ENCODE peak calls at places on chromosomes 5 and 9, in ten cellular contexts. O is transverse colon, E is mucosa of descending colon, T is left ventricle myocardium inferior, J is sigmoid colon, A is PC-3, H is A549, G is pancreas, M is stomach, L is GM23338. C is an unnamed sample.
A peak's percentile ranks its signal among the peaks of the same experiment; 100 is the strongest.

GRCh38 chr5:10235350-10235749 is 14.3 kb downstream of the ATPSCKMT start:
- DNase-seq in O (no peak), E (no peak), T (no peak), J (no peak), A (peak; percentile 48), H (no peak), G (no peak), M (no peak), L (no peak), C (no peak)

GRCh38 chr5:57028166-57028565 is 76.2 kb upstream of the MIER3 start:
- DNase-seq in O (no peak), E (no peak), T (no peak), J (no peak), A (no peak), H (no peak), G (no peak), M (no peak), L (no peak), C (no peak)

GRCh38 chr5:2598503-2598902 is 153.0 kb downstream of the IRX2 start:
- DNase-seq in O (no peak), E (no peak), T (no peak), J (no peak), A (no peak), H (no peak), G (no peak), M (no peak), L (no peak), C (no peak)

GRCh38 chr5:167614294-167615104 is 676.9 kb upstream of the WWC1 start:
- DNase-seq in O (no peak), E (no peak), T (no peak), J (no peak), A (no peak), H (no peak), G (no peak), M (no peak), L (peak; percentile 27), C (no peak)

GRCh38 chr9:133526721-133527321 is 2.1 kb upstream of the MYMK start:
- DNase-seq in O (no peak), E (no peak), T (no peak), J (no peak), A (no peak), H (no peak), G (peak; percentile 61), M (no peak), L (peak; percentile 49), C (no peak)

GRCh38 chr5:123916331-123917121 is 404.5 kb downstream of the CSNK1G3 start:
- DNase-seq in O (no peak), E (no peak), T (no peak), J (no peak), A (peak; percentile 53), H (no peak), G (no peak), M (no peak), L (no peak), C (no peak)

GRCh38 chr5:72651109-72651508 is 143.9 kb upstream of the ZNF366 start:
- DNase-seq in O (no peak), E (no peak), T (no peak), J (no peak), A (no peak), H (no peak), G (no peak), M (no peak), L (no peak), C (no peak)

GRCh38 chr9:132795511-132796303 is 82.4 kb downstream of the AK8 start:
- DNase-seq in O (no peak), E (no peak), T (no peak), J (no peak), A (no peak), H (no peak), G (no peak), M (no peak), L (no peak), C (no peak)

GRCh38 chr5:93191426-93191825 is 389.6 kb downstream of the NR2F1-AS1 start:
- DNase-seq in O (no peak), E (no peak), T (no peak), J (no peak), A (peak; percentile 53), H (no peak), G (no peak), M (no peak), L (no peak), C (no peak)

GRCh38 chr5:38316544-38317224 is 58.3 kb downstream of the EGFLAM start:
- DNase-seq in O (no peak), E (no peak), T (peak; percentile 18), J (no peak), A (no peak), H (no peak), G (no peak), M (no peak), L (no peak), C (peak; percentile 47)
- TF ChIP-seq CTCF in O (no peak), E (no peak), T (no peak), J (no peak), A (no peak), H (no peak), G (no peak), M (no peak), L (no peak), C (peak; percentile 23)

GRCh38 chr9:99433555-99433954 is 211.5 kb downstream of the SEC61B start:
- DNase-seq in O (peak; percentile 9), E (peak; percentile 26), T (no peak), J (no peak), A (peak; percentile 82), H (peak; percentile 63), G (no peak), M (no peak), L (no peak), C (no peak)
- H3K4me1 ChIP-seq in O (no peaks in the 10 kb centered on the region), E (no peaks in the 10 kb centered on the region), T (no peaks in the 10 kb centered on the region), J (no peaks in the 10 kb centered on the region), A (peaks cover 25% of the 10 kb centered on the region), H (peaks cover 11% of the 10 kb centered on the region), G (no peaks in the 10 kb centered on the region), M (no peaks in the 10 kb centered on the region), L (peaks cover 11% of the 10 kb centered on the region), C (no peaks in the 10 kb centered on the region)

DNA sequence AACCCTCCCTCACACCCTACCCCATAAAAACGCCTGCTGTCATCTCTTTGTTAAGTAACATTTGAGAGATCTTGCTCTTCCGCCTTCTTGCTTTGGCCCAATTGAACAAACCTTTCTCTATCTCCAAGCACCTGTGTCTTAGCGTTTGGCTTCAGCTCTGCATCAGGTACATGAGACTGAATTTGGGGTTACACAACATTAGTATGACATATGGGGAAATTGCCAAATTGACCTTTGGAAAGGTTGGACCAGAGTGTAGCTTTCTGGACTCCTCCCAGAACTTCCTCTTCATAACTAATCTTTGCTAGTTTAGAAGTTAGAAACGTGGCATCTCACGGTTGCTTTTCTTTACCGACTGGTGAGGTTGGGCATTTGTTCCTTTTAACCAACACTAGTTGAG is 3.5 kb upstream of the EXOSC3 start:
- DNase-seq in O (no peak), E (no peak), T (no peak), J (no peak), A (no peak), H (no peak), G (no peak), M (no peak), L (no peak), C (no peak)
- TF ChIP-seq CTCF in O (no peak), E (no peak), T (no peak), J (no peak), A (no peak), H (no peak), G (no peak), M (no peak), L (no peak), C (no peak)

DNA sequence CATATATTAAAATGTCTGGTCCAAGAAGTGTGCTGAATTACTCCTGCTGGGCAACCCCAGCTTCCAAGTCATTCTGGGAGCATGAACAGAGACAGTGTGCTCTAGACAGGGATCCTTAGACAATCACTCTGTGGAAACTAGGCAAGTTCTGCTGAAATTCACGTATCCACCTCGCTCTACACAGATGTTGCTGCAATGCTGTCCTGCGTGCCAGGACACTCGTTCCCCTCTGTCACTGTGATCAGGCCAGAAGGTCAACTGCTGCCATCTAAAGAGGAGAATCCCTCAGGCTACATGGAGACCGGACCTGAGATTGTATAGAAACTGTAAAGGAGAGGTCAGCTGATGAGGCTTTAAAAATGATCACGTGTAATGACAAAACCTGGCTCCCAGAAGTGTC is 80.1 kb downstream of the PRRT1B start:
- DNase-seq in O (no peak), E (peak; percentile 14), T (no peak), J (no peak), A (no peak), H (no peak), G (no peak), M (no peak), L (no peak), C (no peak)
- H3K4me1 ChIP-seq in O (peaks cover 26% of the 10 kb centered on the region), E (peaks cover 20% of the 10 kb centered on the region), T (peaks cover 60% of the 10 kb centered on the region), J (no peaks in the 10 kb centered on the region), A (no peaks in the 10 kb centered on the region), H (no peaks in the 10 kb centered on the region), G (peaks cover 29% of the 10 kb centered on the region), M (peaks cover under 1% of the 10 kb centered on the region), L (peaks cover under 1% of the 10 kb centered on the region), C (no peaks in the 10 kb centered on the region)

DNA sequence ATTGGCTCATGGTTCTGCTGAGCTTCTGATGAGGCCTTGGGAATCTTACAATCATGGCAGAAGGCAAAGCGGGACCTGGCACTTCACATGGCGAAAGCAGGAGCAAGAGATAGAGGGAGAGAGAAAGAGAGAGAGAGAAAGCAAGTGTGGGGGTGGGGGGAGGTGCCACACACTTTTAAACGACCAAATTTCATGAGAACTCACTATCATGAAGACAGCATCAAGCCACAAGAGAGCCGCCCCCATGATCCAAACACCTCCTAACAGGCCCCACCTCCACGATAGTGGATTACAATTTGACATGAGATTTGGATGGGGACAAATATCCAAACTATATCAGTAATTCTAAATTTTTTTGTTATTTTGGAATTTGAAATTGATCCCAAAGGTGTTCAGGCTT is 553.9 kb downstream of the PRR16 start:
- DNase-seq in O (no peak), E (no peak), T (no peak), J (no peak), A (no peak), H (no peak), G (no peak), M (no peak), L (no peak), C (no peak)
- TF ChIP-seq CTCF in O (no peak), E (no peak), T (no peak), J (no peak), A (no peak), H (no peak), G (no peak), M (no peak), L (no peak), C (no peak)

DNA sequence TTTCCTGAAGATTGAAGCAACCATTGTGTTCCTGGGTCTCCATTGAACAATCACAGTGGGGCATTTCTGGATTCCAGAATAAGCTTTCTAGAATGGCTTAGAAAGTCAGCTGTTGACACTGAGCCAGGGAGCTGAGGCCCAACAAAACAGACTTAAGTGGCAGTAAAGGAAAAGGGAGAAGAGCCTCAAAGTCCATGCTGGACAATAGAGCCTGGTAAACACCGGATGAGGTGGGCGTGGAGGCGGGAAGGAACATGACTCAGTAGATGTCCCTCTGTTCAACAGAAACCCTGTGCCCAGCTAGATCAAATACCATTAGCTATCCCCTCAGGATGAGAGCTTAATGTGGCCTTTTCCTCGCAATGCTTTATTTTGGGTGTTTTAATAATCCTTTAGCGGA is 14.7 kb downstream of the SPARC start:
- DNase-seq in O (peak; percentile 32), E (no peak), T (no peak), J (no peak), A (no peak), H (no peak), G (no peak), M (no peak), L (no peak), C (no peak)
- H3K4me1 ChIP-seq in O (peaks cover 42% of the 10 kb centered on the region), E (peaks cover 6% of the 10 kb centered on the region), T (peaks cover 100% of the 10 kb centered on the region), J (peaks cover 91% of the 10 kb centered on the region), A (peaks cover 29% of the 10 kb centered on the region), H (peaks cover 30% of the 10 kb centered on the region), G (no peaks in the 10 kb centered on the region), M (peaks cover 64% of the 10 kb centered on the region), L (peaks cover 24% of the 10 kb centered on the region), C (peaks cover 50% of the 10 kb centered on the region)

C was measured in ovary.